ENCODE peak calls at places on chromosomes 5 and 9, in ten cellular contexts. One of them, this sample, is unnamed.

GRCh38 chr9:74824654-74825053 is 63.1 kb downstream of the TRPM6 start:
- DNase-seq in substantia nigra: no peak
- DNase-seq in ELR: no peak
- DNase-seq in GM12864: no peak
- DNase-seq in WTC11: no peak
- DNase-seq in NCI-H446 treated with DMSO at 0.1 percent for 48 hours: no peak
- DNase-seq in tibial artery: no peak
- DNase-seq in MCF 10A: peak
- DNase-seq in spleen: no peak
- DNase-seq in fibroblast of the aortic adventitia: peak
- DNase-seq in this sample: no peak

GRCh38 chr5:143826909-143827514 is 15.1 kb downstream of the HMHB1 start:
- DNase-seq in GM12864: peak
- DNase-seq in NCI-H446 treated with DMSO at 0.1 percent for 48 hours: peak
- DNase-seq in spleen: no peak
- DNase-seq in MCF 10A: peak
- DNase-seq in substantia nigra: no peak
- DNase-seq in WTC11: no peak
- DNase-seq in ELR: no peak
- DNase-seq in fibroblast of the aortic adventitia: no peak
- DNase-seq in tibial artery: no peak
- DNase-seq in this sample: peak

GRCh38 chr9:110069326-110070248 is 138.4 kb downstream of the C9orf152 start:
- DNase-seq in substantia nigra: no peak
- DNase-seq in GM12864: no peak
- DNase-seq in fibroblast of the aortic adventitia: peak
- DNase-seq in WTC11: no peak
- DNase-seq in NCI-H446 treated with DMSO at 0.1 percent for 48 hours: no peak
- DNase-seq in ELR: peak
- DNase-seq in spleen: no peak
- DNase-seq in MCF 10A: peak
- DNase-seq in tibial artery: peak
- DNase-seq in this sample: peak

GRCh38 chr5:169909945-169910344 is 70.3 kb downstream of the INSYN2B start:
- DNase-seq in WTC11: no peak
- DNase-seq in MCF 10A: no peak
- DNase-seq in tibial artery: no peak
- DNase-seq in spleen: no peak
- DNase-seq in GM12864: no peak
- DNase-seq in NCI-H446 treated with DMSO at 0.1 percent for 48 hours: no peak
- DNase-seq in ELR: no peak
- DNase-seq in fibroblast of the aortic adventitia: no peak
- DNase-seq in substantia nigra: peak
- DNase-seq in this sample: no peak

GRCh38 chr9:18632624-18633407 is 158.9 kb downstream of the ADAMTSL1 start:
- DNase-seq in MCF 10A: peak
- DNase-seq in substantia nigra: no peak
- DNase-seq in tibial artery: peak
- DNase-seq in fibroblast of the aortic adventitia: peak
- DNase-seq in GM12864: no peak
- DNase-seq in spleen: no peak
- DNase-seq in ELR: peak
- DNase-seq in NCI-H446 treated with DMSO at 0.1 percent for 48 hours: no peak
- DNase-seq in WTC11: no peak
- DNase-seq in this sample: peak

GRCh38 chr9:137588311-137588710 is 2.0 kb downstream of the ZMYND19 start:
- DNase-seq in tibial artery: no peak
- DNase-seq in substantia nigra: no peak
- DNase-seq in ELR: no peak
- DNase-seq in spleen: no peak
- DNase-seq in WTC11: no peak
- DNase-seq in MCF 10A: no peak
- DNase-seq in fibroblast of the aortic adventitia: no peak
- DNase-seq in NCI-H446 treated with DMSO at 0.1 percent for 48 hours: no peak
- DNase-seq in GM12864: no peak
- DNase-seq in this sample: no peak

GRCh38 chr9:33320568-33321261 is 30.4 kb downstream of the NFX1 start:
- DNase-seq in MCF 10A: peak
- DNase-seq in spleen: no peak
- DNase-seq in fibroblast of the aortic adventitia: peak
- DNase-seq in tibial artery: no peak
- DNase-seq in NCI-H446 treated with DMSO at 0.1 percent for 48 hours: no peak
- DNase-seq in ELR: peak
- DNase-seq in GM12864: no peak
- DNase-seq in substantia nigra: no peak
- DNase-seq in WTC11: no peak
- DNase-seq in this sample: peak

GRCh38 chr5:167720201-167720600 is 571.2 kb upstream of the WWC1 start:
- DNase-seq in substantia nigra: no peak
- DNase-seq in tibial artery: no peak
- DNase-seq in MCF 10A: no peak
- DNase-seq in ELR: peak
- DNase-seq in fibroblast of the aortic adventitia: no peak
- DNase-seq in WTC11: no peak
- DNase-seq in NCI-H446 treated with DMSO at 0.1 percent for 48 hours: no peak
- DNase-seq in spleen: no peak
- DNase-seq in GM12864: no peak
- DNase-seq in this sample: no peak

GRCh38 chr5:74596930-74597329 is 43.6 kb downstream of the ENC1 start:
- DNase-seq in NCI-H446 treated with DMSO at 0.1 percent for 48 hours: no peak
- DNase-seq in GM12864: no peak
- DNase-seq in fibroblast of the aortic adventitia: no peak
- DNase-seq in ELR: no peak
- DNase-seq in substantia nigra: no peak
- DNase-seq in tibial artery: no peak
- DNase-seq in WTC11: peak
- DNase-seq in MCF 10A: no peak
- DNase-seq in spleen: no peak
- DNase-seq in this sample: peak

GRCh38 chr9:13213337-13213736 is 66.2 kb downstream of the MPDZ start:
- DNase-seq in GM12864: no peak
- DNase-seq in substantia nigra: no peak
- DNase-seq in ELR: peak
- DNase-seq in NCI-H446 treated with DMSO at 0.1 percent for 48 hours: peak
- DNase-seq in MCF 10A: peak
- DNase-seq in fibroblast of the aortic adventitia: peak
- DNase-seq in tibial artery: no peak
- DNase-seq in spleen: no peak
- DNase-seq in WTC11: no peak
- DNase-seq in this sample: peak

GRCh38 chr5:177116631-177117373 is 16.8 kb upstream of the NSD1 start:
- DNase-seq in ELR: no peak
- DNase-seq in WTC11: peak
- DNase-seq in fibroblast of the aortic adventitia: peak
- DNase-seq in GM12864: no peak
- DNase-seq in spleen: peak
- DNase-seq in NCI-H446 treated with DMSO at 0.1 percent for 48 hours: no peak
- DNase-seq in substantia nigra: peak
- DNase-seq in tibial artery: peak
- DNase-seq in MCF 10A: no peak
- DNase-seq in this sample: peak

GRCh38 chr9:111013250-111013649 is 25.0 kb downstream of the LPAR1 start:
- DNase-seq in tibial artery: no peak
- DNase-seq in ELR: no peak
- DNase-seq in NCI-H446 treated with DMSO at 0.1 percent for 48 hours: no peak
- DNase-seq in fibroblast of the aortic adventitia: no peak
- DNase-seq in WTC11: no peak
- DNase-seq in spleen: no peak
- DNase-seq in GM12864: no peak
- DNase-seq in MCF 10A: no peak
- DNase-seq in substantia nigra: no peak
- DNase-seq in this sample: no peak

GRCh38 chr5:143376911-143377838 is 26.3 kb downstream of the NR3C1 start:
- DNase-seq in substantia nigra: no peak
- DNase-seq in fibroblast of the aortic adventitia: peak
- DNase-seq in spleen: no peak
- DNase-seq in tibial artery: no peak
- DNase-seq in GM12864: no peak
- DNase-seq in MCF 10A: peak
- DNase-seq in ELR: peak
- DNase-seq in WTC11: peak
- DNase-seq in NCI-H446 treated with DMSO at 0.1 percent for 48 hours: no peak
- DNase-seq in this sample: peak

GRCh38 chr5:110899566-110900412 is 161.0 kb downstream of the SLC25A46 start:
- DNase-seq in MCF 10A: peak
- DNase-seq in ELR: peak
- DNase-seq in spleen: no peak
- DNase-seq in tibial artery: no peak
- DNase-seq in WTC11: no peak
- DNase-seq in NCI-H446 treated with DMSO at 0.1 percent for 48 hours: no peak
- DNase-seq in GM12864: no peak
- DNase-seq in substantia nigra: no peak
- DNase-seq in fibroblast of the aortic adventitia: peak
- DNase-seq in this sample: peak

GRCh38 chr9:107079589-107079988 is 203.5 kb upstream of the RAD23B start:
- DNase-seq in ELR: no peak
- DNase-seq in fibroblast of the aortic adventitia: no peak
- DNase-seq in MCF 10A: no peak
- DNase-seq in GM12864: no peak
- DNase-seq in spleen: no peak
- DNase-seq in substantia nigra: no peak
- DNase-seq in NCI-H446 treated with DMSO at 0.1 percent for 48 hours: no peak
- DNase-seq in WTC11: no peak
- DNase-seq in tibial artery: no peak
- DNase-seq in this sample: no peak

GRCh38 chr9:106828965-106829364 is 34.0 kb upstream of the ZNF462 start:
- DNase-seq in GM12864: no peak
- DNase-seq in spleen: no peak
- DNase-seq in ELR: no peak
- DNase-seq in WTC11: no peak
- DNase-seq in NCI-H446 treated with DMSO at 0.1 percent for 48 hours: no peak
- DNase-seq in fibroblast of the aortic adventitia: no peak
- DNase-seq in MCF 10A: no peak
- DNase-seq in substantia nigra: no peak
- DNase-seq in tibial artery: no peak
- DNase-seq in this sample: no peak

GRCh38 chr5:56515011-56515410 is 281.9 kb upstream of the ANKRD55 start:
- DNase-seq in fibroblast of the aortic adventitia: no peak
- DNase-seq in WTC11: no peak
- DNase-seq in substantia nigra: no peak
- DNase-seq in spleen: no peak
- DNase-seq in NCI-H446 treated with DMSO at 0.1 percent for 48 hours: no peak
- DNase-seq in tibial artery: no peak
- DNase-seq in MCF 10A: no peak
- DNase-seq in ELR: no peak
- DNase-seq in GM12864: no peak
- DNase-seq in this sample: no peak

GRCh38 chr5:150661086-150661485 is at the start of gene MYOZ3:
- DNase-seq in substantia nigra: no peak
- DNase-seq in NCI-H446 treated with DMSO at 0.1 percent for 48 hours: no peak
- DNase-seq in tibial artery: peak
- DNase-seq in ELR: no peak
- DNase-seq in MCF 10A: no peak
- DNase-seq in WTC11: no peak
- DNase-seq in spleen: no peak
- DNase-seq in GM12864: no peak
- DNase-seq in fibroblast of the aortic adventitia: no peak
- DNase-seq in this sample: no peak

GRCh38 chr9:96069821-96070220 is 194.3 kb downstream of the ERCC6L2 start:
- DNase-seq in fibroblast of the aortic adventitia: no peak
- DNase-seq in substantia nigra: no peak
- DNase-seq in GM12864: no peak
- DNase-seq in WTC11: no peak
- DNase-seq in tibial artery: no peak
- DNase-seq in MCF 10A: no peak
- DNase-seq in spleen: no peak
- DNase-seq in ELR: no peak
- DNase-seq in NCI-H446 treated with DMSO at 0.1 percent for 48 hours: no peak
- DNase-seq in this sample: no peak

GRCh38 chr9:13688990-13689600 is 409.6 kb upstream of the MPDZ start:
- DNase-seq in ELR: peak
- DNase-seq in GM12864: no peak
- DNase-seq in NCI-H446 treated with DMSO at 0.1 percent for 48 hours: peak
- DNase-seq in MCF 10A: peak
- DNase-seq in fibroblast of the aortic adventitia: peak
- DNase-seq in tibial artery: no peak
- DNase-seq in spleen: no peak
- DNase-seq in WTC11: peak
- DNase-seq in substantia nigra: no peak
- DNase-seq in this sample: peak

GRCh38 chr5:80483636-80484232 is 4.2 kb upstream of the FAM151B start:
- DNase-seq in MCF 10A: no peak
- DNase-seq in spleen: no peak
- DNase-seq in WTC11: no peak
- DNase-seq in GM12864: no peak
- DNase-seq in substantia nigra: no peak
- DNase-seq in tibial artery: no peak
- DNase-seq in ELR: no peak
- DNase-seq in fibroblast of the aortic adventitia: no peak
- DNase-seq in NCI-H446 treated with DMSO at 0.1 percent for 48 hours: no peak
- DNase-seq in this sample: no peak

GRCh38 chr9:112162644-112163413 is 12.3 kb downstream of the SUSD1 start:
- DNase-seq in substantia nigra: no peak
- DNase-seq in WTC11: no peak
- DNase-seq in tibial artery: no peak
- DNase-seq in ELR: no peak
- DNase-seq in fibroblast of the aortic adventitia: no peak
- DNase-seq in MCF 10A: no peak
- DNase-seq in GM12864: no peak
- DNase-seq in spleen: no peak
- DNase-seq in NCI-H446 treated with DMSO at 0.1 percent for 48 hours: no peak
- DNase-seq in this sample: peak

GRCh38 chr5:72166070-72166979 is 59.0 kb downstream of the MAP1B start:
- DNase-seq in MCF 10A: peak
- DNase-seq in ELR: no peak
- DNase-seq in substantia nigra: peak
- DNase-seq in fibroblast of the aortic adventitia: peak
- DNase-seq in GM12864: no peak
- DNase-seq in spleen: no peak
- DNase-seq in NCI-H446 treated with DMSO at 0.1 percent for 48 hours: peak
- DNase-seq in WTC11: peak
- DNase-seq in tibial artery: no peak
- DNase-seq in this sample: peak

GRCh38 chr5:73355083-73355482 is 93.5 kb downstream of the FOXD1 start:
- DNase-seq in GM12864: no peak
- DNase-seq in WTC11: no peak
- DNase-seq in MCF 10A: no peak
- DNase-seq in NCI-H446 treated with DMSO at 0.1 percent for 48 hours: no peak
- DNase-seq in ELR: no peak
- DNase-seq in spleen: no peak
- DNase-seq in substantia nigra: no peak
- DNase-seq in fibroblast of the aortic adventitia: no peak
- DNase-seq in tibial artery: no peak
- DNase-seq in this sample: no peak

GRCh38 chr5:144778546-144778945 is 607.9 kb downstream of the KCTD16 start:
- DNase-seq in NCI-H446 treated with DMSO at 0.1 percent for 48 hours: no peak
- DNase-seq in substantia nigra: no peak
- DNase-seq in tibial artery: no peak
- DNase-seq in GM12864: no peak
- DNase-seq in spleen: no peak
- DNase-seq in fibroblast of the aortic adventitia: peak
- DNase-seq in MCF 10A: no peak
- DNase-seq in WTC11: no peak
- DNase-seq in ELR: peak
- DNase-seq in this sample: no peak

GRCh38 chr5:124124711-124125229 is 612.8 kb downstream of the CSNK1G3 start:
- DNase-seq in tibial artery: no peak
- DNase-seq in fibroblast of the aortic adventitia: no peak
- DNase-seq in GM12864: no peak
- DNase-seq in WTC11: no peak
- DNase-seq in ELR: no peak
- DNase-seq in NCI-H446 treated with DMSO at 0.1 percent for 48 hours: peak
- DNase-seq in substantia nigra: no peak
- DNase-seq in spleen: no peak
- DNase-seq in MCF 10A: no peak
- DNase-seq in this sample: peak

GRCh38 chr9:71762900-71763653 is 5.2 kb downstream of the CEMIP2 start:
- DNase-seq in GM12864: no peak
- DNase-seq in ELR: peak
- DNase-seq in WTC11: no peak
- DNase-seq in spleen: no peak
- DNase-seq in tibial artery: no peak
- DNase-seq in fibroblast of the aortic adventitia: peak
- DNase-seq in substantia nigra: no peak
- DNase-seq in MCF 10A: peak
- DNase-seq in NCI-H446 treated with DMSO at 0.1 percent for 48 hours: no peak
- DNase-seq in this sample: peak

GRCh38 chr9:105359899-105360298 is 87.9 kb upstream of the FSD1L start:
- DNase-seq in MCF 10A: no peak
- DNase-seq in ELR: peak
- DNase-seq in NCI-H446 treated with DMSO at 0.1 percent for 48 hours: no peak
- DNase-seq in substantia nigra: no peak
- DNase-seq in WTC11: no peak
- DNase-seq in GM12864: peak
- DNase-seq in fibroblast of the aortic adventitia: no peak
- DNase-seq in spleen: no peak
- DNase-seq in tibial artery: no peak
- DNase-seq in this sample: peak

This sample was measured in kidney tubule cell.